ENCODE peak calls at places on chromosomes 4 and X, in nine cellular contexts. S, U, V, P, X, D, C, T and W are unnamed samples.

GRCh38 chr4:185039508-185040273 is 21.4 kb downstream of the HELT start:
- DNase-seq in D (no peak), X (no peak), T (peak), C (peak), P (peak), V (peak), S (no peak), U (peak), W (peak)

GRCh38 chr4:182354867-182355266 is 111.7 kb downstream of the TENM3 start:
- DNase-seq in U (no peak), C (no peak), D (no peak), X (no peak), V (no peak), T (no peak), P (no peak), S (no peak), W (no peak)

GRCh38 chr4:5539584-5539983 is 168.8 kb downstream of the EVC2 start:
- DNase-seq in C (no peak), P (no peak), D (no peak), T (no peak), X (no peak), U (no peak), V (no peak), S (no peak), W (no peak)

GRCh38 chr4:106317815-106318214 is 1.5 kb downstream of the AIMP1 start:
- DNase-seq in S (no peak), V (no peak), P (no peak), C (no peak), T (no peak), X (no peak), D (no peak), U (no peak), W (no peak)

GRCh38 chrX:9611436-9612145 is 146.7 kb downstream of the TBL1X start:
- DNase-seq in D (no peak), S (no peak), C (no peak), X (no peak), V (peak), P (no peak), T (no peak), U (no peak), W (no peak)

GRCh38 chrX:130676861-130677260 is 226.1 kb downstream of the ENOX2 start:
- DNase-seq in U (peak), S (no peak), C (no peak), V (peak), X (no peak), T (no peak), D (no peak), P (no peak), W (no peak)

GRCh38 chr4:47704693-47705325 is 133.1 kb downstream of the CORIN start:
- DNase-seq in T (peak), X (no peak), U (peak), V (peak), D (no peak), P (no peak), S (no peak), C (peak), W (peak)

GRCh38 chr4:146229406-146229805 is 15.1 kb downstream of the REELD1 start:
- DNase-seq in D (no peak), C (no peak), X (no peak), U (no peak), P (no peak), T (no peak), V (no peak), S (no peak), W (no peak)

GRCh38 chr4:6773616-6774540 is 8.6 kb upstream of the KIAA0232 start:
- DNase-seq in V (no peak), U (no peak), P (no peak), S (no peak), X (no peak), C (no peak), D (no peak), T (no peak), W (no peak)

GRCh38 chr4:115101675-115102074 is 11.7 kb downstream of the NDST4 start:
- DNase-seq in C (no peak), X (no peak), T (no peak), P (no peak), S (no peak), U (no peak), D (no peak), V (no peak), W (no peak)

GRCh38 chrX:131853440-131853839 is 169.7 kb upstream of the STK26 start:
- DNase-seq in T (no peak), V (no peak), S (no peak), C (no peak), P (no peak), X (no peak), U (no peak), D (no peak), W (no peak)

GRCh38 chrX:131854586-131854985 is 168.5 kb upstream of the STK26 start:
- DNase-seq in S (no peak), P (no peak), X (no peak), U (peak), V (peak), T (no peak), D (no peak), C (no peak), W (no peak)
- TF ChIP-seq CTCF in S (no peak), P (no peak), X (peak), U (no peak), V (no peak), T (no peak), D (no peak), C (peak), W (no peak)

DNA sequence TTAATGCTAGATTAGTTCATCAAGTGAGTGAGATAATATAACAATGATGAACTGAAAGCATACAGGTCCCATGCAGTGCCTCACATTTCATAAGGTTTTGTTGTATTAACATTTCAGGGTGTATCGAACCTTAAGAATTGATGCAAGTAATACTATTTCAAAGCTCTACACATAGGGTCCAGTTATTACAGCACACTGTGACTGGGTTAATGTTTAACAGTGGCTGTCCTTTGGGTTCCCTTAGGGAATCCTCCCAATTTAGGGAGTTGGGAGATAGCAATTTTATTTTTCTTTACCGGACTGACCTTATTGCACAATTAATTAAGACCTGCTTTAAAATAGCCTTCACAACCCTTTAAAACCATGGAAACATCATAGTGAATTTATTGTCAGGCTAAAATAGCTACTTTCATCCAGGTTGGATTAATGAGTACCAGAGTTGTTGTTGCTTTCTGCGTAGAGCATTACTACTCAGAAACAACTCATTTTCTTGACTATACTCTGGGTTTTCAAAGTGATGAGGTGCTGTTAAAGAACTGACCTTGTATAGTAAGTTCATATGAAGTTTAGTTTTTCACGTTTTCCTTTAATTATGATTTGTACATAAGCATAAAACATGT is 134.4 kb downstream of the AKAP4 start:
- DNase-seq in D (no peak), P (no peak), C (no peak), V (no peak), T (no peak), S (no peak), U (no peak), X (no peak), W (no peak)
- TF ChIP-seq CTCF in D (no peak), P (no peak), C (no peak), V (no peak), T (no peak), S (no peak), U (no peak), X (no peak), W (no peak)

GRCh38 chrX:56763556-56764152 is 34.6 kb downstream of the NBDY start:
- DNase-seq in C (no peak), U (no peak), T (peak), S (no peak), X (no peak), P (peak), V (no peak), D (no peak), W (peak)
- TF ChIP-seq CTCF in C (no peak), U (no peak), T (peak), S (no peak), X (no peak), P (peak), V (no peak), D (no peak), W (no peak)

GRCh38 chrX:108292053-108292452 is 146.2 kb downstream of the COL4A6 start:
- DNase-seq in D (no peak), X (no peak), T (no peak), U (no peak), P (no peak), S (no peak), C (no peak), V (no peak), W (no peak)
- TF ChIP-seq CTCF in D (no peak), X (no peak), T (no peak), U (no peak), P (no peak), S (no peak), C (no peak), V (no peak), W (no peak)

GRCh38 chrX:104113237-104113965 is 1.1 kb downstream of the ZCCHC18 start:
- DNase-seq in C (peak), D (no peak), U (peak), V (peak), X (peak), S (no peak), P (peak), T (peak), W (peak)
- TF ChIP-seq CTCF in C (peak), D (peak), U (peak), V (peak), X (peak), S (peak), P (peak), T (peak), W (peak)

DNA sequence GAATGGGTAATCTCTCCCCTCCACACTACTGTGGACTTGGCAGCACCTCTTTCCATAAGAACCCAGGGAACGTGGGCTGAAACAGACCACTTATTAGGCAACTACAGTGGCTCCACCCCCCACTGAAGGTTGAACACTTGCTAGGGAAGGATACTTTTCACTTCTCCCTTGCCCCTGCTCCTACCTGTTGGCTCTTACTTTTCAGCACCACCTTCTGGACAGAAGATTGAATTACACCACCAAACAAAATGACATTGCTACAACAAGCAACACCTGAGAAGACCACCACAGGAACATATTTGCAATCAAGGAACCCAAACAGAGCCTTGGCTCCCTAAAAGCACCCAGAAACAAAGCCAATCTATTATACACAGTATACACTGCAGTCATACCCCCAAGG is 132.1 kb upstream of the CXCL13 start:
- DNase-seq in U (peak), C (no peak), D (no peak), T (no peak), P (no peak), S (no peak), V (peak), X (no peak), W (peak)
- TF ChIP-seq CTCF in U (peak), C (peak), D (no peak), T (no peak), P (no peak), S (peak), V (peak), X (peak), W (peak)

DNA sequence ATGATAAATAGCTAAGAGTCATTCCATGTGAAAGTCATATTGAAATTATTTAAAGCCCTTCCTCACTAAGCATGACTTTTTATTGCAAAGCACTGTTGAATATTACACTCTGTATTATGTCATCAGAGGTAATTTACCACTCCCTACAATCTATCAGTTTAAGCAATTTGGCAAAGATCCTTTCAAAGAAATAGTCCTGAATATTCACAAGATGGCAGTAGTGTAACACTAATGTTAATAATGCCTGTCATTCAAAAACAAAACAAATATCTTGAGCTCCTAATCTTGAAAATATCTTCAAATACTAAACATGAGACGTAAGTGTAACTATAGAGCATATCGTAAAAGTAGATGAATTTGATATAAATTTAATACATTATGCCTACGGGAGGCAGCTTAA is 208.6 kb upstream of the TECRL start:
- DNase-seq in X (no peak), T (no peak), D (no peak), S (no peak), P (no peak), U (no peak), C (no peak), V (no peak), W (no peak)
- TF ChIP-seq CTCF in X (peak), T (no peak), D (no peak), S (peak), P (no peak), U (no peak), C (no peak), V (no peak), W (no peak)